ENCODE peak calls at places on chromosomes 5 and 9, in five cellular contexts. One of them, this sample, is unnamed.

GRCh38 chr5:9538504-9538903 is 7.4 kb downstream of the SEMA5A start:
- DNase-seq in sigmoid colon: no peak
- DNase-seq in suprapubic skin: no peak
- DNase-seq in tibial nerve: no peak
- DNase-seq in A549: no peak
- DNase-seq in this sample: no peak

GRCh38 chr5:51816427-51816826 is 433.2 kb downstream of the ISL1 start:
- DNase-seq in A549: no peak
- DNase-seq in tibial nerve: no peak
- DNase-seq in suprapubic skin: no peak
- DNase-seq in sigmoid colon: no peak
- DNase-seq in this sample: no peak

GRCh38 chr9:37582548-37583157 is 6.5 kb upstream of the FBXO10 start:
- DNase-seq in suprapubic skin: no peak
- DNase-seq in tibial nerve: no peak
- DNase-seq in sigmoid colon: no peak
- DNase-seq in A549: peak; percentile 78
- DNase-seq in this sample: no peak

GRCh38 chr9:2013688-2014087 is 1.5 kb upstream of the SMARCA2 start:
- DNase-seq in tibial nerve: no peak
- DNase-seq in A549: no peak
- DNase-seq in suprapubic skin: no peak
- DNase-seq in sigmoid colon: no peak
- DNase-seq in this sample: no peak

GRCh38 chr9:88776717-88777497 is 214.4 kb upstream of the S1PR3 start:
- DNase-seq in A549: peak; percentile 85
- DNase-seq in suprapubic skin: no peak
- DNase-seq in tibial nerve: no peak
- DNase-seq in sigmoid colon: no peak
- DNase-seq in this sample: no peak

GRCh38 chr5:177249761-177250537 is 53.6 kb downstream of the RAB24 start:
- DNase-seq in sigmoid colon: no peak
- DNase-seq in suprapubic skin: no peak
- DNase-seq in A549: no peak
- DNase-seq in tibial nerve: no peak
- DNase-seq in this sample: no peak

GRCh38 chr5:139725073-139725830 is 70.4 kb upstream of the PSD2 start:
- DNase-seq in sigmoid colon: peak; percentile 80
- DNase-seq in suprapubic skin: no peak
- DNase-seq in A549: no peak
- DNase-seq in tibial nerve: no peak
- DNase-seq in this sample: peak; percentile 35

GRCh38 chr9:101324245-101324804 is 60.5 kb downstream of the BAAT start:
- DNase-seq in sigmoid colon: no peak
- DNase-seq in A549: peak; percentile 49
- DNase-seq in suprapubic skin: no peak
- DNase-seq in tibial nerve: no peak
- DNase-seq in this sample: no peak

GRCh38 chr5:144142030-144142825 is 28.2 kb downstream of the YIPF5 start:
- DNase-seq in tibial nerve: no peak
- DNase-seq in suprapubic skin: no peak
- DNase-seq in sigmoid colon: no peak
- DNase-seq in A549: peak; percentile 60
- DNase-seq in this sample: no peak

GRCh38 chr9:104276709-104277245 is 182.7 kb downstream of the SMC2 start:
- DNase-seq in tibial nerve: no peak
- DNase-seq in suprapubic skin: no peak
- DNase-seq in A549: no peak
- DNase-seq in sigmoid colon: no peak
- DNase-seq in this sample: no peak
- TF ChIP-seq POLR2A in tibial nerve: no peak
- TF ChIP-seq POLR2A in suprapubic skin: no peak
- TF ChIP-seq POLR2A in A549: no peak
- TF ChIP-seq POLR2A in sigmoid colon: no peak
- TF ChIP-seq POLR2A in this sample: no peak

GRCh38 chr9:89849096-89849495 is 244.3 kb downstream of the GADD45G start:
- DNase-seq in A549: no peak
- DNase-seq in tibial nerve: no peak
- DNase-seq in sigmoid colon: no peak
- DNase-seq in suprapubic skin: no peak
- DNase-seq in this sample: no peak
- TF ChIP-seq CTCF in A549: no peak
- TF ChIP-seq CTCF in tibial nerve: no peak
- TF ChIP-seq CTCF in sigmoid colon: no peak
- TF ChIP-seq CTCF in suprapubic skin: no peak
- TF ChIP-seq CTCF in this sample: no peak

GRCh38 chr5:102853680-102854079 is 98.6 kb downstream of the PAM start:
- DNase-seq in suprapubic skin: no peak
- DNase-seq in A549: no peak
- DNase-seq in sigmoid colon: no peak
- DNase-seq in tibial nerve: no peak
- DNase-seq in this sample: no peak

GRCh38 chr5:102856374-102856748 is 101.3 kb downstream of the PAM start:
- DNase-seq in tibial nerve: no peak
- DNase-seq in sigmoid colon: no peak
- DNase-seq in suprapubic skin: no peak
- DNase-seq in A549: no peak
- DNase-seq in this sample: no peak

GRCh38 chr5:102858221-102858620 is 103.1 kb downstream of the PAM start:
- DNase-seq in A549: peak; percentile 24
- DNase-seq in suprapubic skin: no peak
- DNase-seq in sigmoid colon: no peak
- DNase-seq in tibial nerve: no peak
- DNase-seq in this sample: no peak

GRCh38 chr5:102857090-102857818 is 102.1 kb downstream of the PAM start:
- DNase-seq in A549: no peak
- DNase-seq in sigmoid colon: peak; percentile 91
- DNase-seq in tibial nerve: no peak
- DNase-seq in suprapubic skin: no peak
- DNase-seq in this sample: no peak

DNA sequence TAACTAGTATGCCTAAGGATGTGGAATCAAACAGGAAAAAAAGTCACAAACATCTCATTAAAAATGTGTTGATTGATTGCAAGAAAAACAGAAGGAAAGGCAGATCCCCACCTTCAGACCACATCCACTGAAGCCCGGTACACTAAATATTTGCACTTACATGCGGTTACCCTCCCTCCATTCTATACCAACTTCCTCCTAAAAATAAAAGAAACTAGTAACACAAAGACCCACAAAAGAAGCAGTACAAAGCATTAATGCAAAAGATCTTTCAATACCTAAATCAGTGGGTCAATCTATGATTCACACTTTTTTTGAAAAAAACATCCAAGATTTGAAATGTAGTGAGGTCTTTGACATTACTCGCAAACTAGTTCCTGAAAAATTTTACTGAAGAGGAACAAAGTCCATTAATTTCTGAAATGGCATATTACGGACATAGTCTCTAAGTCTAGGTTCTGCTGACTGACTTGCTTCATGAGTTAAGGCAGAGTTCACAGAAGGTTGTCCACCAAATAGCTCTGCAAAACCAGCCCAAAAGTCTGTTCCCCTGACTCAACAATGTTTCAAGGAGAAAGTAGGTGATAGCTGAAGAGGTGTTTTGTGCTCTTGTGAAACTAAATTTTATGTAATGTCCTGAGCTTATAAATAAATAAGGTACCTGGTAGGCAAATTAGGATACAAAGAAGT is 100.7 kb downstream of the PAM start:
- DNase-seq in suprapubic skin: no peak
- DNase-seq in sigmoid colon: no peak
- DNase-seq in tibial nerve: no peak
- DNase-seq in A549: no peak
- DNase-seq in this sample: no peak
- H3K27ac ChIP-seq in suprapubic skin: peak overlapping the region; percentile 30
- H3K27ac ChIP-seq in sigmoid colon: peak overlapping the region; percentile 75
- H3K27ac ChIP-seq in tibial nerve: no peak overlapping the region
- H3K27ac ChIP-seq in A549: no peak overlapping the region
- H3K27ac ChIP-seq in this sample: no peak overlapping the region

DNA sequence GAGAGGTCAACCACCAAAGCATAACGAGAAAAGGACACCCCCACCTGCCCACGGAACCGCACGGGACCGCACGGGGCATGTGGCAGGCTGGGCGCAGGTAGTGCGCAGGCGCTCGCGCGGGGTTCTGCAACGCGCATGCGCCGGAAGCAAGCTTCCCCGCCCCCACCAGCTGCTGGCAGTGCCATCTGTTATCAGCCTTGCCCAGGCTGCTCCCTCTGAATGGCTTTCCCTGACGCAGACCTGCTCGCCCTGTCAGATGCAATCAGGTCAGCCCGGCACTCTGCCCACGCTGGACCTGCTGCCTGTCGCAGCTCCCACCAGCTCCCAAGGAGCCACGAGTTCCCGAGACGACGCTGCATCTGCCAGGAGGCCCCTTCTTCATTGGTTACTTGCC is 22.8 kb downstream of the PTCH1 start:
- DNase-seq in sigmoid colon: no peak
- DNase-seq in tibial nerve: no peak
- DNase-seq in suprapubic skin: no peak
- DNase-seq in A549: no peak
- DNase-seq in this sample: no peak
- TF ChIP-seq POLR2A in sigmoid colon: no peak
- TF ChIP-seq POLR2A in tibial nerve: no peak
- TF ChIP-seq POLR2A in suprapubic skin: no peak
- TF ChIP-seq POLR2A in A549: no peak
- TF ChIP-seq POLR2A in this sample: no peak

GRCh38 chr9:7592321-7593319 is 207.0 kb downstream of the DMAC1 start:
- DNase-seq in sigmoid colon: no peak
- DNase-seq in tibial nerve: no peak
- DNase-seq in A549: no peak
- DNase-seq in suprapubic skin: no peak
- DNase-seq in this sample: no peak
- TF ChIP-seq CTCF in sigmoid colon: no peak
- TF ChIP-seq CTCF in tibial nerve: no peak
- TF ChIP-seq CTCF in A549: no peak
- TF ChIP-seq CTCF in suprapubic skin: no peak
- TF ChIP-seq CTCF in this sample: no peak

DNA sequence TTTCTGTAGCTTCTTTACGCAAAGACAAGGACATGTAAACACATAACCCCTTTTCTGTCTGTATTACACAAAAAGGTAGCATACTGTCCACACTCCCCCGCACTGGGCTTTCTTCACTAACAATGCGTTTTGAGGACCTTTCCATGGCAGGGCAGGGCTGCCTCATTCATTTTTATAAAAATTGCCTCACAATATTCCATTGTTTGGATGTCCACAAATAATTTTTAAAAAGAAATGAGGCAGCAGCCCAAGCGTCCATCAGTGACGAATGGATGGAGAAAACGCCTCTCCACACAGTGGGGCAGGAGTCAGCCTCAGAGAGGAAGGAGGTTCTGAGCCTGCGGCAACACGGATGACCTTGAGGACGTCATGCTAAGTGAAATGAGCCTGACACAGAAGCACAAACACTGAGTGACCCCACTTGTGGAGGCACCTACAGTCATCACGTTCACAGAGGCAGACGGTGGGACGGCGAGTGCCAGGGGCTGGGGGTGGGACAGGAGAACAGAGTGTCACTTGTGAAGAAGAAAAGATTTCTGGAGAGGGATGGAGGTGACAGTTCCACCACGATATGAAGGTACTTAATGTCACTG is 67.8 kb downstream of the RASGEF1C start:
- DNase-seq in A549: no peak
- DNase-seq in suprapubic skin: peak; percentile 50
- DNase-seq in tibial nerve: no peak
- DNase-seq in sigmoid colon: no peak
- DNase-seq in this sample: no peak
- H3K27ac ChIP-seq in A549: no peak overlapping the region
- H3K27ac ChIP-seq in suprapubic skin: no peak overlapping the region
- H3K27ac ChIP-seq in tibial nerve: no peak overlapping the region
- H3K27ac ChIP-seq in sigmoid colon: no peak overlapping the region
- H3K27ac ChIP-seq in this sample: no peak overlapping the region

GRCh38 chr5:74684900-74685851 is at the start of gene HEXB:
- DNase-seq in sigmoid colon: peak; percentile 95
- DNase-seq in A549: peak; percentile 82
- DNase-seq in suprapubic skin: peak; percentile 95
- DNase-seq in tibial nerve: peak; percentile 83
- DNase-seq in this sample: peak; percentile 94

GRCh38 chr5:74682636-74683035 is 2.4 kb upstream of the HEXB start:
- DNase-seq in suprapubic skin: no peak
- DNase-seq in tibial nerve: no peak
- DNase-seq in sigmoid colon: no peak
- DNase-seq in A549: no peak
- DNase-seq in this sample: no peak

GRCh38 chr5:74686962-74687751 is 2.1 kb downstream of the HEXB start:
- DNase-seq in suprapubic skin: no peak
- DNase-seq in tibial nerve: no peak
- DNase-seq in A549: no peak
- DNase-seq in sigmoid colon: no peak
- DNase-seq in this sample: no peak

GRCh38 chr5:74685979-74686631 is 1.1 kb downstream of the HEXB start:
- DNase-seq in A549: no peak
- DNase-seq in tibial nerve: no peak
- DNase-seq in sigmoid colon: no peak
- DNase-seq in suprapubic skin: peak; percentile 44
- DNase-seq in this sample: no peak
- TF ChIP-seq POLR2A in A549: no peak
- TF ChIP-seq POLR2A in tibial nerve: no peak
- TF ChIP-seq POLR2A in sigmoid colon: no peak
- TF ChIP-seq POLR2A in suprapubic skin: no peak
- TF ChIP-seq POLR2A in this sample: no peak

This sample was measured in stomach.